ENCODE peak calls at places on chromosomes 5 and 9, in five cellular contexts. Y is K562, C is GM12878, V is SK-N-SH, J is HL-60. W is an unnamed sample.

GRCh38 chr5:159886312-159886711 is 30.0 kb upstream of the ADRA1B start:
- DNase-seq in Y (no peak), C (no peak), V (no peak), J (no peak), W (no peak)

GRCh38 chr9:84301851-84302250 is 38.7 kb downstream of the SLC28A3 start:
- DNase-seq in Y (no peak), C (no peak), V (no peak), J (no peak), W (no peak)

GRCh38 chr9:12718482-12719026 is 25.4 kb downstream of the TYRP1 start:
- DNase-seq in Y (no peak), C (no peak), V (no peak), J (no peak), W (peak)

GRCh38 chr5:35781181-35781580 is 75.5 kb upstream of the IL7R start:
- DNase-seq in Y (no peak), C (no peak), V (no peak), J (no peak), W (no peak)

GRCh38 chr5:9924614-9925013 is 294.5 kb upstream of the TAS2R1 start:
- DNase-seq in Y (no peak), C (peak), V (no peak), J (peak), W (no peak)

GRCh38 chr5:54278979-54279717 is 31.2 kb downstream of the ARL15 start:
- DNase-seq in Y (no peak), C (no peak), V (no peak), J (no peak), W (no peak)

GRCh38 chr9:92135576-92135975 is 20.4 kb upstream of the SPTLC1 start:
- DNase-seq in Y (no peak), C (no peak), V (no peak), J (no peak), W (no peak)

GRCh38 chr5:173310861-173311515 is 17.2 kb downstream of the STC2 start:
- DNase-seq in Y (no peak), C (no peak), V (no peak), J (no peak), W (no peak)

GRCh38 chr5:54902817-54903473 is 82.4 kb downstream of the ESM1 start:
- DNase-seq in Y (no peak), C (peak), V (no peak), J (no peak), W (no peak)

GRCh38 chr5:140881889-140882590 is at the start of gene PCDHA13:
- DNase-seq in Y (no peak), C (no peak), V (no peak), J (no peak), W (no peak)

GRCh38 chr5:38157024-38157423 is 101.3 kb upstream of the EGFLAM start:
- DNase-seq in Y (no peak), C (no peak), V (no peak), J (no peak), W (no peak)

GRCh38 chr9:136644343-136644592 is 18.4 kb upstream of the EGFL7 start:
- DNase-seq in Y (no peak), C (no peak), V (no peak), J (no peak), W (no peak)

GRCh38 chr5:173459225-173459624 is 131.0 kb upstream of the STC2 start:
- DNase-seq in Y (no peak), C (no peak), V (no peak), J (no peak), W (no peak)

GRCh38 chr9:127506814-127507750 is 55.8 kb downstream of the LRSAM1 start:
- DNase-seq in Y (peak), C (no peak), V (peak), J (no peak), W (no peak)

GRCh38 chr5:178108966-178109365 is 4.4 kb upstream of the N4BP3 start:
- DNase-seq in Y (no peak), C (no peak), V (no peak), J (no peak), W (no peak)

GRCh38 chr5:166562246-166562645 is 1729.2 kb upstream of the WWC1 start:
- DNase-seq in Y (no peak), C (no peak), V (no peak), J (peak), W (no peak)

GRCh38 chr5:81989204-81989603 is 17.4 kb downstream of the ATG10 start:
- DNase-seq in Y (no peak), C (no peak), V (no peak), J (no peak), W (no peak)

GRCh38 chr9:128145951-128146351 is 3.3 kb upstream of the LCN2 start:
- DNase-seq in Y (no peak), C (no peak), V (no peak), J (no peak), W (no peak)

GRCh38 chr9:72622186-72622585 is 100.8 kb downstream of the TMC1 start:
- DNase-seq in Y (no peak), C (no peak), V (no peak), J (no peak), W (no peak)

DNA sequence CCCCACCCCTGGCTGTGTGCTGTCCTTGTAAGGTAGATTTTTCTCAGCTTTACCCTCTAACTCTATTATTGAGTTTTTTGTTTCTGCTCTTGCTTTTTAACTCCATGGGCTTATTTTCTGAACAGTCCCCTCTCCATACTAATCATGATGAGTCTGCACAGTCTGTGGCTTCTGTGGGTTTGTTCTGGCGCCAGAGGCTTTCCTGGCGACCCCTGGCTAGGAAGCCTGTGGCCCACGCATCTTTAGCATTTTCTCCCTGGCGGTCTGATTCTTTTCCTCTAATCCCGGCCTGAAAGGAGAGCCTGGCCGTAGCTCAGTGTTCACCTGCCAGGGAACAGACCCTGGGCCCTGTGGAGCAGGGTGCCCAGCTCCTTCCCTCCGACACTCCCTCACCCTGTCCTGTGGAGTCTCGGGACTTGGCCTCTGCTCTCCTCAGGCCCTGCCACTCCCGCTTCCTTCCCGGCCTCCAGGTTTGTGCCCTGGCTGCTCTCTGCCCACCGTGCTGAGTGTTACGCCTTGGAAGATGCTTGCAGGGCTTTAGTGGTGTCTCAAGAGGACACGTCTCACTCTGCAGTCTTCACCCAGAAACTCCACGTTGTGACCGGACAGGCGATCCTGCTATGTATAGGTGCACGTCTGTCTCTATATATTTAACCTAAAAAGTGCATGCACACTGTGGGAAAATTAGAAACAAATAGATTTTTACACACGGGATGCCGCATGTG is 31.7 kb upstream of the LRRC14B start:
- DNase-seq in Y (no peak), C (no peak), V (no peak), J (no peak), W (no peak)
- TF ChIP-seq GABPA in Y (no peak), C (no peak), V (no peak), J (no peak), W (no peak)

GRCh38 chr9:122251351-122251750 is 13.3 kb downstream of the RBM18 start:
- DNase-seq in Y (no peak), C (no peak), V (no peak), J (no peak), W (no peak)
- TF ChIP-seq GABPA in Y (no peak), C (no peak), V (no peak), J (no peak), W (no peak)

DNA sequence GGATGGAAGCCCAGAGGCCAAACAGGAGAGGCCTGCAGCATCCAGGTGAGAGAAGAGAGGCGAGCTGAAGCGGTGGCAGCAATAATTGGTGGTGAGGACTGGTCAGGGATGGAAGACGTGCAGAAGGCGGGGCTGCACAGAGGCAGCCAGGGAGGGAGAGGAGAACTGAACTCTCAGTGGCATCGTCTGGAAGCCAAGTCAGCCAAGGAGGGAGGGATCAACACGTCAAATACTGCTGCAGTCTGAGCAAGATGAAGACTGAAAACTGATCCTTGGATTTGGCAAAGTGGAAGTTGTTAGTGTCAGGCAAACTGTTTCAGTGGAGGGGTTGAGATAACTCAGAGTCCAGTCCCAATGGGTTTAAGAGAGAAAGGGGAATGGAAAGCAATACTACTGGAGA is 145.4 kb downstream of the CDK5RAP2 start:
- DNase-seq in Y (no peak), C (no peak), V (no peak), J (no peak), W (no peak)
- TF ChIP-seq GABPA in Y (no peak), C (no peak), V (no peak), J (no peak), W (no peak)

GRCh38 chr5:1172007-1172581 is 29.3 kb upstream of the SLC6A19 start:
- DNase-seq in Y (no peak), C (no peak), V (no peak), J (no peak), W (no peak)
- TF ChIP-seq GABPA in Y (no peak), C (no peak), V (no peak), J (no peak), W (no peak)

GRCh38 chr9:109319631-109320233 is 1.1 kb downstream of the EPB41L4B start:
- DNase-seq in Y (no peak), C (no peak), V (peak), J (no peak), W (peak)

GRCh38 chr9:109315889-109316640 is 4.8 kb downstream of the EPB41L4B start:
- DNase-seq in Y (no peak), C (no peak), V (no peak), J (no peak), W (no peak)

GRCh38 chr9:109319072-109319630 is 1.7 kb downstream of the EPB41L4B start:
- DNase-seq in Y (no peak), C (no peak), V (peak), J (no peak), W (peak)

GRCh38 chr9:109317311-109317978 is 3.4 kb downstream of the EPB41L4B start:
- DNase-seq in Y (no peak), C (no peak), V (peak), J (no peak), W (no peak)

GRCh38 chr9:109317979-109318671 is 2.7 kb downstream of the EPB41L4B start:
- DNase-seq in Y (no peak), C (no peak), V (no peak), J (no peak), W (peak)
- TF ChIP-seq GABPA in Y (no peak), C (no peak), V (no peak), J (no peak), W (no peak)

GRCh38 chr9:135282001-135282731 is 194.7 kb downstream of the OLFM1 start:
- DNase-seq in Y (no peak), C (no peak), V (peak), J (no peak), W (no peak)
- TF ChIP-seq GABPA in Y (no peak), C (no peak), V (no peak), J (no peak), W (no peak)

DNA sequence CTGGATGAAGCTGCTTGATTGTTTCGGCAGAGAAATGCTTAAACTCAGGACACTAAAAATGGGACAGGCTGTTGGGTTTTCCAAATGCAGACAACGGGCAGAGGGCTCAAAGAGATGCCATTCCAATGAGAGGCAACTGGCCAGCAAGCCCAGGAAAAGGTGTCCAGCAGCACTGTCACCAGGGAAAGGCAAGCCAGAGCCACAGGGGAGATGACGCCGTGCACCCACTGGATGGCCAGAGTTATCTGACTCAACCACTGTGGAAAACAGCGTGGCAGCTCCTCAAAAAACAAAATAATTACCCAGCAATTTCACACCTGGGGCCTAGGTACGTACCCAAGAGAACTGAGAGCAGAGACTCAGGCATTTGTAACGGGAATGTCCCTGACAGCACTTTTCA is 48.4 kb upstream of the SIMC1 start:
- DNase-seq in Y (no peak), C (no peak), V (no peak), J (no peak), W (no peak)
- TF ChIP-seq GABPA in Y (no peak), C (no peak), V (no peak), J (no peak), W (no peak)

DNA sequence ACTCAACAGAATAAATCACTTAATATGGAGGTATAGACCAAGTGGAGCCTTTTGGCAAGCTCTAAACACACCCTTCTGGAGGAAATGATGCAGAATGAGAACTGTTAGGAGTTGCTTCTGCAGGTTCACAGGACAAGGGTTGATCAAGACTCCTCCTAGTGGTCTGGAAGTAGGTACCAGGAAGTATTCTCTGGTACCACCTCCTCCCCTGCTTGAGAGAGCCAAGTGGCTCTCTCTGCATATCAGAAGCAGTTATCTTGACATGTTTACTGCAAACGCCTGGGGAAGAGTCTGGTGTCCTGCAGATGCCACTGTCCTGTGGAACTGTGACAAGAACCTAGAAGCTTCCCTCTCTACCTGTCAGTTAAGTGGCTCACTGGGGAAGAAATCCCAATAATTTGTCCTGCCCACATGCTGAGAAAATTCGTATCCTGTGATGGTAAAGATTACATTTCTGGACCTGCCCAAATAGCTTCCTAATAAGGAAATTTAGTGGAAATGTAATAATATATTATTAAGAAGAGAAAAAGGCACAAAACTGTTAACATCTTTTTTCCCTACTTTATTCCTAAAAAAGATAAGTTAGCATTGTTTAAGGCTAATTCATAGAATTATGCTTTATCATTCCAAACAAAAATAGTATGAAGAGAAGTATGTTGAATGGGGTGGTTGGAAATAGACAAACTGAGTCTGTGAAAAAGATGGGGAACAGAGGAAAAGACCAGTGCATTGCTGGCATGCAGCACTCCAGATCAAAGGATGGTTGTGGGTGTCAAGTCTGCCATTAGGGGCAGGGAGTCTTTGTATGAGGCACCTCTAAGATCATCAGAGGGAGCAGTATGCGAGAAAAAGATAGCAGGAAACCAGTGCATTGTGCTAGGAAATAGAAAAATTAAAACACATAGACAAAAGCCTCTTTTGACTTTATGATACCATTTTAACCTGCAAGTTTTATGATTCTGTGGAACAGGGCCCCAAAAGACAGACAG is 118.8 kb downstream of the CDC42SE2 start:
- DNase-seq in Y (peak), C (peak), V (peak), J (peak), W (no peak)
- TF ChIP-seq GABPA in Y (peak), C (no peak), V (no peak), J (no peak), W (no peak)